ENCODE peak calls at places on chromosomes 6 and 20, in seven cellular contexts. C is cardiac muscle cell; U is lower lobe of right lung; S is ascending aorta; I is CD8-positive, alpha-beta memory T cell; P is psoas muscle; T is heart left ventricle. X is an unnamed sample.

GRCh38 chr20:45406260-45407066 is 1.6 kb upstream of the DBNDD2 start:
- DNase-seq in C (peak; percentile 44), U (peak; percentile 83), S (peak; percentile 90), I (peak; percentile 64), P (peak; percentile 84), T (peak; percentile 91), X (peak; percentile 54)

GRCh38 chr6:75213112-75213511 is 7.3 kb upstream of the COL12A1 start:
- DNase-seq in C (peak; percentile 65), U (no peak), S (no peak), I (no peak), P (no peak), T (no peak), X (no peak)

GRCh38 chr6:24910850-24911712 is 24.7 kb downstream of the RIPOR2 start:
- DNase-seq in C (peak; percentile 62), U (peak; percentile 78), S (peak; percentile 71), I (peak; percentile 63), P (peak; percentile 66), T (peak; percentile 73), X (peak; percentile 37)

GRCh38 chr6:64014581-64014980 is 379.0 kb downstream of the PHF3 start:
- DNase-seq in C (no peak), U (no peak), S (no peak), I (no peak), P (no peak), T (no peak), X (no peak)

GRCh38 chr6:90401933-90402830 is 105.5 kb upstream of the BACH2 start:
- DNase-seq in C (no peak), U (no peak), S (no peak), I (peak; percentile 67), P (no peak), T (no peak), X (no peak)

GRCh38 chr20:62784497-62784896 is 11.8 kb upstream of the MRGBP start:
- DNase-seq in C (no peak), U (no peak), S (no peak), I (no peak), P (no peak), T (no peak), X (no peak)

GRCh38 chr6:111725446-111726112 is 119.9 kb upstream of the TRAF3IP2 start:
- DNase-seq in C (no peak), U (no peak), S (peak; percentile 78), I (no peak), P (peak; percentile 33), T (no peak), X (no peak)

GRCh38 chr6:13445005-13445743 is 42.2 kb downstream of the GFOD1 start:
- DNase-seq in C (peak; percentile 79), U (peak; percentile 57), S (peak; percentile 66), I (no peak), P (peak; percentile 58), T (peak; percentile 74), X (peak; percentile 51)

GRCh38 chr6:135128268-135128914 is 52.7 kb upstream of the MYB start:
- DNase-seq in C (no peak), U (no peak), S (no peak), I (peak; percentile 73), P (no peak), T (no peak), X (no peak)

GRCh38 chr20:29443819-29444218 is 1813.6 kb upstream of the DEFB115 start:
- DNase-seq in C (no peak), U (no peak), S (no peak), I (no peak), P (no peak), T (no peak), X (no peak)

GRCh38 chr6:14875678-14876063 is 370.2 kb upstream of the JARID2 start:
- DNase-seq in C (no peak), U (no peak), S (no peak), I (no peak), P (no peak), T (no peak), X (no peak)

GRCh38 chr6:145626857-145627256 is 108.5 kb downstream of the EPM2A start:
- DNase-seq in C (peak; percentile 96), U (no peak), S (no peak), I (no peak), P (no peak), T (peak; percentile 42), X (no peak)

GRCh38 chr20:57653910-57654309 is 33.7 kb upstream of the ZBP1 start:
- DNase-seq in C (no peak), U (peak; percentile 20), S (no peak), I (no peak), P (no peak), T (peak; percentile 6), X (no peak)

GRCh38 chr20:57655812-57656161 is 35.6 kb upstream of the ZBP1 start:
- DNase-seq in C (no peak), U (no peak), S (no peak), I (no peak), P (no peak), T (no peak), X (no peak)

GRCh38 chr20:57653546-57653900 is 33.3 kb upstream of the ZBP1 start:
- DNase-seq in C (no peak), U (peak; percentile 37), S (no peak), I (no peak), P (no peak), T (peak; percentile 24), X (peak; percentile 12)

GRCh38 chr20:57654998-57655811 is 35.0 kb upstream of the ZBP1 start:
- DNase-seq in C (no peak), U (peak; percentile 38), S (peak; percentile 62), I (no peak), P (no peak), T (peak; percentile 21), X (peak; percentile 10)

DNA sequence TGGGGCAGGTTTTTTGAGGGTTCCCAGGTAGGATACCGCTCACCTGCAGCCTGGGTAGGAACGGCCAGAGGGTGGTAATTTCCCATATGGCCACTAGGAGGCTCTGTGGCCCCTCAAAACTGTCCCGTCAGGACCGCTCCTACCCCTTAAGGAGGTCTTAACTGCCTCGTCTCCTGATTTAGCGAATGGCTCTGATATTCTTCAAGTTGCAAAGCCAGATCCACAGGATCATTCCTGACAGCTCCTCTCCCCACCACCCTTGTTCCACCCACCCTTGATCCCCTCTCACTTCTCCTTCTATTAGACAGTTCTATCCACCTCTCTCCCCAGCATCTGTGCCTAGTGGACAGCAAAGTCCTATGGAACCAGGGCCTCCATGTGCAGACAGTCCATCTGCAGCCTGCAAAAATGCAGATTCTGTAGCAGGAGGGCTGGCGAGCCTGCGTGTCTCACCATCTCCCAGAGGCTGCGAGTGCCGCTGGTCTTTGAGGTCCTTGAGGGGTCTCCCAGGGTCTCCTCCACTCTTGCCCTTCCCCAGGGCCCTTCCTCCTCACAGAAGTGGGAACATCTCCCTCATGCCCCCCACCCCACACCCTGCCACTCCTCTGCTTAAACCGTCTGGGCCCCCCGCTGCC is 34.3 kb upstream of the ZBP1 start:
- DNase-seq in C (peak; percentile 73), U (peak; percentile 49), S (peak; percentile 68), I (peak; percentile 74), P (peak; percentile 26), T (peak; percentile 32), X (peak; percentile 59)
- H3K27ac ChIP-seq in C (no peak overlapping the region), U (no peak overlapping the region), S (peak overlapping the region; percentile 40), I (no peak overlapping the region), P (no peak overlapping the region), T (no peak overlapping the region), X (no peak overlapping the region)

GRCh38 chr20:49647509-49647908 is 66.2 kb downstream of the B4GALT5 start:
- DNase-seq in C (no peak), U (no peak), S (no peak), I (no peak), P (no peak), T (no peak), X (no peak)
- H3K36me3 ChIP-seq in C (peaks cover 37% of the 10 kb centered on the region), U (peaks cover 97% of the 10 kb centered on the region), S (peaks cover 42% of the 10 kb centered on the region), I (peaks cover 20% of the 10 kb centered on the region), P (peaks cover 94% of the 10 kb centered on the region), T (peaks cover 10% of the 10 kb centered on the region), X (no peaks in the 10 kb centered on the region)

GRCh38 chr20:59010321-59010994 is 3.4 kb upstream of the CTSZ start:
- DNase-seq in C (peak; percentile 45), U (peak; percentile 66), S (peak; percentile 63), I (no peak), P (no peak), T (peak; percentile 25), X (no peak)
- H3K27ac ChIP-seq in C (no peak overlapping the region), U (peak overlapping the region; percentile 59), S (peak overlapping the region; percentile 70), I (no peak overlapping the region), P (no peak overlapping the region), T (peak overlapping the region; percentile 73), X (no peak overlapping the region)

GRCh38 chr6:137197684-137198645 is 21.2 kb downstream of the IFNGR1 start:
- DNase-seq in C (no peak), U (no peak), S (no peak), I (no peak), P (no peak), T (no peak), X (no peak)

GRCh38 chr6:137206562-137206961 is 12.6 kb downstream of the IFNGR1 start:
- DNase-seq in C (peak; percentile 43), U (no peak), S (no peak), I (no peak), P (no peak), T (no peak), X (no peak)

GRCh38 chr6:137200288-137200687 is 18.9 kb downstream of the IFNGR1 start:
- DNase-seq in C (no peak), U (no peak), S (no peak), I (no peak), P (no peak), T (no peak), X (no peak)

GRCh38 chr6:137203256-137203655 is 15.9 kb downstream of the IFNGR1 start:
- DNase-seq in C (no peak), U (no peak), S (no peak), I (no peak), P (no peak), T (no peak), X (no peak)

DNA sequence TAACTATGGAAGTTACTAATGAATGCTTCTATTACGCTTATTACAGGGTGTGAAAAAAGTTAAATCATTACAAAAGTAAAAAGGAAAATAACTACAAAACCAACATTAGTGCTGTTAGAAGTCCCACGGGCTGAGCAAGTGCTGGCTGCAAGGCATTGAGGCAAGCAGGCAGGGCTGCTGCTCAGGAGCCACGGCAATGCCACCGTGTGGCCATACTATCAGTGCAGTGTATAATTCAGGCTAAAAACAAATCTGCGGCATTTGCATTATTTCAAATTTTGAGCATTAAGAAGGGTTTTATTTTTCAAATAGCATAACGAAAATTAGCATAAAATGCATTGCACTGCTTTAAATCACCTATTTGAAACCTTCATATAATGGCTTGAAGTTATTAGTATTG is 17.1 kb downstream of the IFNGR1 start:
- DNase-seq in C (no peak), U (no peak), S (no peak), I (no peak), P (no peak), T (peak; percentile 38), X (no peak)
- H3K36me3 ChIP-seq in C (peaks cover 59% of the 10 kb centered on the region), U (peaks cover 87% of the 10 kb centered on the region), S (peaks cover 57% of the 10 kb centered on the region), I (peaks cover 31% of the 10 kb centered on the region), P (peaks cover 89% of the 10 kb centered on the region), T (peaks cover 40% of the 10 kb centered on the region), X (no peaks in the 10 kb centered on the region)

DNA sequence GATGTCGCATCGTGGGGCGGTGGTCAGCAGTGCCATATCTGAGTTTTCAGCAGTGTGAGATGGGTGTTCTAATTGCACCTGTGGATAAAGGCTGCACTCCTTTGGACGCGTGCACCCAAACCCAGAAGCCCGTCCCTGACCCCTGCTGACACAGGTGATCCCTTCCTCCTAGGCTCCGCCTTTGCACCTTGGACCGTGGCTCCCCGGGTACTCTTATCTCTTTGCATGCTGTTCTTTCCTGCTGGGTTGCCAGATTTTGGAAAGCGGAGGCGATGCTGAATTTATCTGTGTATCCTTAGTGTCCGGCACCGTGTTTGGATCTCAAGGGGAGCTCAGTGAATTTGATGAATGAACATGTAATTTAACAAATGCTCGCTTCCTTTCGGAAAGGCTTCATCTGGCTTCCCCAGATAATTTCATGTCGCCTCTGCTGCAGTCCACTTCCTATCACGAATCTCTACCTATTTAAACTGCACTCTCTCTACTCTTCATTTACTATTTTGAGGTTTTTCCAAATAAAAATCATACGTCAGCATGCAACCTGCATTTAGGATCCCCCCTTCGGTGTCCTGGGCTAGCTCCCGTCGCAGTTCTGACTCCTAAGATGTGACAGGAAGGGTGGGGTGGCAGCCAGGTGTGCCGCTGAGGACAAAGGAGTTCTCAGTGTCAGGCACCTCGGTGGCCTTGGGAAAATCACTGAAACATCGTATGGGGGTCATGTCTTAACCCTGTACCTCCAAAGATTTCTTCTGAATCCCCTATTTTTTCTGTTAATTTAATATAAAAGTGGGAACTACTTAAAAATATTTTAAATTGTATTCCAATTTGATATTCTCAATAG is 753 bp upstream of the PERP start:
- DNase-seq in C (no peak), U (no peak), S (no peak), I (peak; percentile 45), P (no peak), T (peak; percentile 34), X (peak; percentile 26)
- H3K27ac ChIP-seq in C (no peak overlapping the region), U (peak overlapping the region; percentile 82), S (peak overlapping the region; percentile 48), I (no peak overlapping the region), P (no peak overlapping the region), T (peak overlapping the region; percentile 84), X (no peak overlapping the region)

X was measured in testis.